ENCODE peak calls at places on chromosome 1, in four cellular contexts. C, Y, J and X are unnamed samples. For H3K4me1 and H3K27me3, the result is how much of the 10 kb centered on the place peaks cover.

GRCh38 chr1:30449003-30449402 is 274.4 kb downstream of the MATN1 start:
- DNase-seq in C (no peak), Y (no peak), J (no peak), X (no peak)

GRCh38 chr1:234154320-234155251 is 218.7 kb upstream of the COA6 start:
- DNase-seq in C (no peak), Y (no peak), J (no peak), X (peak)

GRCh38 chr1:64515427-64515826 is 45.5 kb downstream of the CACHD1 start:
- DNase-seq in C (peak), Y (peak), J (peak), X (no peak)

GRCh38 chr1:146007785-146008133 is 11.4 kb upstream of the TXNIP start:
- DNase-seq in C (no peak), Y (no peak), J (no peak), X (no peak)

GRCh38 chr1:145999321-146000024 is 3.1 kb upstream of the TXNIP start:
- DNase-seq in C (no peak), Y (peak), J (no peak), X (no peak)

GRCh38 chr1:61585714-61586113 is 139.2 kb downstream of the TM2D1 start:
- DNase-seq in C (no peak), Y (no peak), J (no peak), X (no peak)

GRCh38 chr1:44646276-44646675 is 28.0 kb downstream of the TMEM53 start:
- DNase-seq in C (no peak), Y (no peak), J (no peak), X (no peak)

GRCh38 chr1:87999852-88000251 is 671.2 kb downstream of the LMO4 start:
- DNase-seq in C (no peak), Y (no peak), J (no peak), X (no peak)

GRCh38 chr1:84253891-84254290 is 47.6 kb upstream of the SAMD13 start:
- DNase-seq in C (peak), Y (peak), J (peak), X (no peak)

GRCh38 chr1:2861143-2861987 is 59.9 kb upstream of the TTC34 start:
- DNase-seq in C (peak), Y (no peak), J (no peak), X (no peak)

GRCh38 chr1:31434979-31435378 is 22.0 kb downstream of the SERINC2 start:
- DNase-seq in C (no peak), Y (peak), J (peak), X (no peak)

GRCh38 chr1:22753396-22754083 is 42.9 kb downstream of the EPHB2 start:
- DNase-seq in C (no peak), Y (no peak), J (no peak), X (no peak)

GRCh38 chr1:35773711-35774110 is 3.9 kb upstream of the CLSPN start:
- DNase-seq in C (no peak), Y (no peak), J (no peak), X (no peak)

GRCh38 chr1:160550572-160551034 is 27.5 kb upstream of the SLAMF6 start:
- DNase-seq in C (peak), Y (peak), J (no peak), X (peak)

GRCh38 chr1:151867785-151868403 is 14.4 kb upstream of the THEM5 start:
- DNase-seq in C (no peak), Y (no peak), J (no peak), X (no peak)

GRCh38 chr1:110293601-110294104 is 45.5 kb upstream of the RBM15 start:
- DNase-seq in C (no peak), Y (no peak), J (no peak), X (no peak)

GRCh38 chr1:82177190-82177589 is 376.5 kb downstream of the ADGRL2 start:
- DNase-seq in C (no peak), Y (no peak), J (no peak), X (no peak)

GRCh38 chr1:1406101-1406820 is 832 bp downstream of the MRPL20 start:
- DNase-seq in C (no peak), Y (no peak), J (no peak), X (no peak)

GRCh38 chr1:50976890-50977574 is 7.0 kb downstream of the CDKN2C start:
- DNase-seq in C (peak), Y (peak), J (no peak), X (no peak)

GRCh38 chr1:232891116-232891515 is 59.3 kb upstream of the NTPCR start:
- DNase-seq in C (no peak), Y (no peak), J (no peak), X (no peak)

GRCh38 chr1:53685272-53686051 is 53.5 kb downstream of the GLIS1 start:
- DNase-seq in C (no peak), Y (no peak), J (no peak), X (no peak)

GRCh38 chr1:29362116-29362515 is 125.8 kb downstream of the PTPRU start:
- DNase-seq in C (no peak), Y (no peak), J (no peak), X (no peak)

GRCh38 chr1:55466343-55466742 is 251.2 kb upstream of the USP24 start:
- DNase-seq in C (no peak), Y (no peak), J (no peak), X (no peak)

GRCh38 chr1:20359451-20360330 is 69.0 kb downstream of the VWA5B1 start:
- DNase-seq in C (no peak), Y (no peak), J (peak), X (no peak)

GRCh38 chr1:78464449-78464891 is 26.3 kb upstream of the PTGFR start:
- DNase-seq in C (no peak), Y (no peak), J (no peak), X (no peak)

DNA sequence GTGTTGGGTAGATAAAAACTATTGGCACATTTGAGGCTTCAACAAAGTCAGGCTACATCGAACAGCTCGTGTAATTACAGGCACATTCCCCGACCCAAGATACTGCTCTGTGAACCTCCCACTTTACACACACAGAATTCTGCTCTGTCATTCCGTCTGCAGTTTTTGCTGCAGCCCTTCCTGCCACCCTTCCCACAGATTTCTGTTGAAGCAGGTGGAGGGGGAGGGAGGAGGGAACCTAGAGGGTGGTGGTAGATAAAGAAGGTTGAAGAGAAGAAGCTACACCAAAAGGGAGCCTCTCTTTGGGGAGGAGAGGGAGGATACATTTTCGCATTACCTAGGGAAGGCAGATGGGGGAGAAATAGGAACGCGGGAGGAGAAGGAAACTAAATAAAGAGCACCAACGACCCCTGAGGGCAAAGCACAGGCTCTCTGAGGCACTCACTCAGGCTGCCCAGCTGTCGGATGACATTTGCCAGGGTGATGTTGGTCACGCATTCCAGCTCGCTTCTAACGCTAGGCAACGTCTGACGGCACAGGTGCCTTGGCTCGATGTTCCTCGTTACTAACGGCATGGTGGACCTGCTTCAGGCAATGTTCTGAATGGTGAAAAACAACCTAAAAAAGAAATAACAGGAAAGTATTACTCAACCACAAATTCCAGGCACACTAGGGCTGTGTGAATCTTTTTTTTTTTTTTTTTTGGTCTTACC is 36.0 kb downstream of the GPR3 start:
- DNase-seq in C (no peak), Y (no peak), J (peak), X (no peak)
- H3K27ac ChIP-seq in C (no peak), Y (peak), J (peak), X (no peak)

DNA sequence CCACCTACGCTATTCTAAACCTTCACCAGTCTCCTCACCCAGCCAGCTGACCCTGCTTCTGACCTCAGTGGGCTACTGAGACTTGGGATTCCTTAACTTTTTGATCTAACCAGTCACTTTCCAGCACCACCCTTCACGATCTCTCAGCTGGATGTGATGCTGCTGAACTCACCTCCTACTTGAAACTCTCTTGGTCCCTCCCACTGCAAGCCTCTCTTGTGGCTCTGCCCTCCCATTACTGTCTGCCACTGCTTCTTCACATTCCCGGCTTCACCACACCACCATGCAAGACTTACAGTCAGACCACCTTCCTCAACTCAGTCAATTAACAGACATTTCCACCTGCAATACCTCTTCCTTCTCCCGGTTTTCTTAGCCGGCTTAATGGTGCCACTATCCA is 6.3 kb downstream of the TAF5L start:
- DNase-seq in C (no peak), Y (no peak), J (no peak), X (no peak)
- H3K4me1 ChIP-seq in C (under half), Y (under half), J (under half), X (under half)

GRCh38 chr1:156627313-156627880 is 8.2 kb downstream of the HAPLN2 start:
- DNase-seq in C (no peak), Y (peak), J (no peak), X (no peak)

GRCh38 chr1:156638189-156638588 is 3.7 kb upstream of the BCAN start:
- DNase-seq in C (no peak), Y (no peak), J (no peak), X (no peak)

GRCh38 chr1:156629825-156630449 is 10.7 kb downstream of the HAPLN2 start:
- DNase-seq in C (no peak), Y (no peak), J (no peak), X (no peak)

GRCh38 chr1:156632355-156632754 is 9.6 kb upstream of the BCAN start:
- DNase-seq in C (no peak), Y (no peak), J (no peak), X (no peak)
- H3K27me3 ChIP-seq in C (under half), Y (under half), J (under half), X (under half)

DNA sequence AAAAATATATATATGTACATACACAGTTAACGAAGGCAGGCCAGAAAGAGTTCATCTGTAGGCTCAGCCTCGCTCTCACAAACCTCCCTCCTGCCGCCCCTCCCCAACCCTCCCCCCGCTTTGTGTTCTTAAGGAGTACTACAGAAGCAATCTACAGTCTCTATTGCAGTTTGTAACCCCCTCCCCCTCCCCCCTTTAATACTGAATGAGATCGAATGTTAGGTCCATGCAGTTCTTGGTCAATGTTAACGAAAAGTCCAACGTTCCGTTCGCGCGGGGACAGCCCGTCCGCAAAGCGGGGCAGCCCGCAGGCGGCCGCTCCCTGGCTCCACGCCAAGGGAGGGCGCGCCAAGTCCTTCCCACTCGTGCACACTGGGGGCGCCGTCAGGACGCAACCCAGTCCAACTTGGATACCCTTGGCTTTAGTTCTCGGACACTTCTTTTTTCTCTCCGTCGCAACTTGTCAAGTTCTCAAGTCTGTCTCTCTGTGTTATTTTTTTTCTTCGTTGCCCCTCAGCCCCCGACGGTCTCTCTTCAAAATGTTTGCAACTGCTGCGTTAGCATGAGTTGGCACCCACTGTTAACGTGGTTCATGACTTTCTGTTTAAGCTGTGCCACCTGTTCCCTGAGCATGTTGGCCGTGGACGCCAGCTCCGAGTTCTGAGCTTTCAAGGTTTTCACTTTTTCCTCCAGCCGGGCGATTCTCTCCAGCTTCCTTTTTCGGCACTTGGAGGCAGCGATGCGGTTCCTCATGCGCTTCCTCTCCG is 2.1 kb downstream of the JUN start:
- DNase-seq in C (peak), Y (peak), J (peak), X (no peak)
- H3K27ac ChIP-seq in C (peak), Y (peak), J (peak), X (no peak)

GRCh38 chr1:39178541-39179431 is 25.7 kb upstream of the MACF1 start:
- DNase-seq in C (no peak), Y (no peak), J (no peak), X (no peak)
- H3K4me1 ChIP-seq in C (under half), Y (under half), J (under half), X (under half)

DNA sequence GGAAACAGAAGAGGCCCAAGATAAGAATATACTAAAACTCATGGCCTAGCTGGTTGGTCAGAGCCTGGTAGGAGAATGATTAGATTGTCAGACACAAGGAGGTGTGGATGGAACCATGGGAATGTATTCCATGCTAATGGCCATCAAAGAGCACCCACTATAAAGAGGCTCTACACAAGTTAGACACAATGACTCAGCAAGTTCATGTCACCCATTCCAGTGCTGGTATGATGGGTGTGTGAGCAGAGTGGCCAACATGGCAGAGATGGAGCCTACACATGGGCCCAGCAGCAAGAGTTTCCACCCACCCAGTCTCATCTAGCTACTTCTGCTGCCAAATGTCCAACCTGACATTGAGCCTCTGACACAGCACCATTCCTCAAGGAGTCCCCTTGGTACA is 97.5 kb upstream of the COG2 start:
- DNase-seq in C (no peak), Y (no peak), J (no peak), X (no peak)
- H3K27me3 ChIP-seq in C (under half), Y (under half), J (under half), X (under half)

DNA sequence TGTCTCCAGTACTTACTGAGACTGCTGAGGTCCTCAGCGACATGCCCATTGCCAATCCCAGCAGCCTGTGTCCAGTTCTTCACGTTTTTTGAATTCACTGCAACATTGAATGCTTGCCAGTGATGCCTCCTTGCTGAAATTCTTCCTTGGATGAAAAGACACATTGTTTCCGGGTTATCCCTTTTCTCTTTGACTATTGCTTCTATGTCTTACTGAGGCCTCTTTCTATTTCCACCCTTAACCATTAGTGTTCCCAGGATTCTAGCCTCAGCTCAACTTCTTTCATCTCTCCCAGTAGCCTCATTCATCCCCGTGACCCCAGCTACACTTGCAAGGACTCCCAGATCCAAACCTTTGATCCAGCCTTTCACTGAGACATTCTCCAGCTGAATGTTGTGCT is 46.5 kb upstream of the KIF26B start:
- DNase-seq in C (no peak), Y (no peak), J (no peak), X (no peak)
- H3K27ac ChIP-seq in C (no peak), Y (no peak), J (no peak), X (no peak)